ENCODE peak calls at places on chromosomes 4 and X, in four cellular contexts. R is AG09309, L is NB4, J is hypothalamus. W is an unnamed sample.

GRCh38 chrX:331145-331771 is 12.7 kb upstream of the GTPBP6 start:
- DNase-seq in L (peak; percentile 56), J (no peak), R (no peak), W (no peak)

GRCh38 chr4:77023920-77024319 is 51.9 kb downstream of the CCNI start:
- DNase-seq in J (no peak), R (no peak), L (no peak), W (no peak)

GRCh38 chr4:18593297-18594002 is 571.9 kb upstream of the LCORL start:
- DNase-seq in J (peak; percentile 66), R (peak; percentile 33), L (peak; percentile 80), W (peak; percentile 63)

GRCh38 chr4:113316879-113317278 is 267.4 kb downstream of the ANK2 start:
- DNase-seq in L (no peak), J (no peak), R (no peak), W (peak; percentile 68)

GRCh38 chr4:55758570-55758969 is 61.0 kb upstream of the EXOC1L start:
- DNase-seq in L (no peak), J (no peak), R (no peak), W (peak; percentile 41)

GRCh38 chr4:139635966-139636365 is 29.7 kb upstream of the MGST2 start:
- DNase-seq in J (no peak), L (no peak), R (no peak), W (no peak)

GRCh38 chr4:177047070-177047850 is 254.5 kb upstream of the VEGFC start:
- DNase-seq in L (peak; percentile 69), R (peak; percentile 37), J (peak; percentile 47), W (no peak)

GRCh38 chrX:132216806-132217202 is 2.4 kb downstream of the RAP2C start:
- DNase-seq in R (no peak), L (peak; percentile 53), J (no peak), W (peak; percentile 1)

GRCh38 chrX:47877327-47877726 is 40.6 kb downstream of the ZNF81 start:
- DNase-seq in L (no peak), J (no peak), R (no peak), W (no peak)

GRCh38 chrX:10897768-10898167 is 213.4 kb upstream of the HCCS start:
- DNase-seq in R (no peak), J (no peak), L (no peak), W (no peak)

GRCh38 chr4:68797618-68798017 is 18.2 kb upstream of the UGT2B10 start:
- DNase-seq in L (no peak), R (no peak), J (no peak), W (no peak)

GRCh38 chr4:185424905-185425599 is 712 bp downstream of the UFSP2 start:
- DNase-seq in J (no peak), R (peak; percentile 7), L (no peak), W (no peak)

GRCh38 chr4:101651778-101652177 is 138.8 kb upstream of the BANK1 start:
- DNase-seq in L (no peak), R (no peak), J (no peak), W (no peak)

GRCh38 chr4:17475481-17475880 is 36.4 kb downstream of the QDPR start:
- DNase-seq in R (no peak), J (no peak), L (no peak), W (no peak)

GRCh38 chr4:150699599-150699998 is 117.6 kb downstream of the MAB21L2 start:
- DNase-seq in J (no peak), R (no peak), L (no peak), W (no peak)

GRCh38 chrX:143873343-143873742 is 10.5 kb upstream of the UBE2NL start:
- DNase-seq in J (no peak), L (no peak), R (no peak), W (no peak)

GRCh38 chrX:16610121-16610565 is 39.8 kb upstream of the S100G start:
- DNase-seq in J (no peak), R (no peak), L (no peak), W (no peak)

GRCh38 chr4:183888564-183888963 is 16.5 kb upstream of the STOX2 start:
- DNase-seq in R (no peak), J (no peak), L (no peak), W (no peak)

GRCh38 chr4:186642998-186643397 is 80.7 kb downstream of the FAT1 start:
- DNase-seq in J (no peak), R (no peak), L (peak; percentile 69), W (no peak)

GRCh38 chrX:116284383-116284782 is 113.8 kb downstream of the AGTR2 start:
- DNase-seq in L (no peak), R (no peak), J (no peak), W (no peak)

GRCh38 chrX:7985568-7985967 is 58.4 kb upstream of the PNPLA4 start:
- DNase-seq in R (no peak), L (peak; percentile 2), J (no peak), W (no peak)

GRCh38 chr4:186190456-186191265 is 706 bp upstream of the CYP4V2 start:
- DNase-seq in L (peak; percentile 84), R (no peak), J (peak; percentile 69), W (no peak)

GRCh38 chrX:48897157-48897620 is 379 bp downstream of the TIMM17B start:
- DNase-seq in J (peak; percentile 51), R (no peak), L (peak; percentile 87), W (peak; percentile 67)

GRCh38 chr4:76993787-76994641 is 44.5 kb downstream of the SEPTIN11 start:
- DNase-seq in J (no peak), R (no peak), L (no peak), W (peak; percentile 53)

GRCh38 chr4:40253906-40254305 is 57.1 kb downstream of the RHOH start:
- DNase-seq in J (no peak), L (no peak), R (no peak), W (no peak)